ENCODE peak calls at places on chromosomes 4 and X, in seven cellular contexts. W is RWPE2, I is AG09319, X is D721Med, H is fibroblast of mammary gland, A is fibroblast of lung, N is H1. S is an unnamed sample.
A peak's percentile ranks its signal among the peaks of the same experiment; 100 is the strongest.

GRCh38 chr4:151034829-151035228 is 19.7 kb upstream of the LRBA start:
- DNase-seq in W (no peak), I (no peak), X (no peak), H (no peak), A (no peak), N (no peak), S (no peak)

GRCh38 chr4:87003266-87003665 is 68.5 kb downstream of the AFF1 start:
- DNase-seq in W (no peak), I (no peak), X (no peak), H (no peak), A (no peak), N (no peak), S (no peak)

GRCh38 chr4:139245590-139245989 is 34.4 kb downstream of the MGARP start:
- DNase-seq in W (no peak), I (no peak), X (no peak), H (no peak), A (no peak), N (no peak), S (no peak)

GRCh38 chr4:57154926-57155325 is 44.7 kb upstream of the IGFBP7 start:
- DNase-seq in W (no peak), I (no peak), X (no peak), H (no peak), A (no peak), N (no peak), S (no peak)

GRCh38 chr4:48116582-48116981 is 17.5 kb downstream of the TXK start:
- DNase-seq in W (no peak), I (no peak), X (no peak), H (no peak), A (no peak), N (no peak), S (no peak)

GRCh38 chr4:2799444-2799911 is 6.6 kb downstream of the SH3BP2 start:
- DNase-seq in W (peak; percentile 37), I (no peak), X (no peak), H (no peak), A (no peak), N (no peak), S (no peak)

GRCh38 chr4:177596035-177596434 is 153.8 kb upstream of the AGA start:
- DNase-seq in W (peak; percentile 76), I (peak; percentile 8), X (no peak), H (peak; percentile 83), A (peak; percentile 74), N (peak; percentile 25), S (no peak)

GRCh38 chr4:44629280-44629866 is 22.1 kb downstream of the YIPF7 start:
- DNase-seq in W (no peak), I (peak; percentile 8), X (no peak), H (peak; percentile 57), A (peak; percentile 45), N (peak; percentile 9), S (no peak)

GRCh38 chr4:31807036-31807435 is 1086.9 kb downstream of the PCDH7 start:
- DNase-seq in W (no peak), I (no peak), X (no peak), H (peak; percentile 2), A (peak; percentile 70), N (no peak), S (no peak)

GRCh38 chr4:1982124-1983052 is 26.4 kb downstream of the NELFA start:
- DNase-seq in W (no peak), I (no peak), X (no peak), H (no peak), A (no peak), N (no peak), S (no peak)

GRCh38 chrX:129696463-129697155 is 41.9 kb upstream of the APLN start:
- DNase-seq in W (no peak), I (no peak), X (no peak), H (no peak), A (no peak), N (no peak), S (no peak)

GRCh38 chr4:113358784-113359183 is 309.3 kb downstream of the ANK2 start:
- DNase-seq in W (no peak), I (no peak), X (no peak), H (no peak), A (no peak), N (no peak), S (no peak)

GRCh38 chr4:113356452-113356851 is 307.0 kb downstream of the ANK2 start:
- DNase-seq in W (no peak), I (no peak), X (no peak), H (no peak), A (no peak), N (no peak), S (no peak)

GRCh38 chr4:113350576-113350975 is 301.1 kb downstream of the ANK2 start:
- DNase-seq in W (no peak), I (no peak), X (no peak), H (peak; percentile 16), A (peak; percentile 8), N (no peak), S (no peak)

DNA sequence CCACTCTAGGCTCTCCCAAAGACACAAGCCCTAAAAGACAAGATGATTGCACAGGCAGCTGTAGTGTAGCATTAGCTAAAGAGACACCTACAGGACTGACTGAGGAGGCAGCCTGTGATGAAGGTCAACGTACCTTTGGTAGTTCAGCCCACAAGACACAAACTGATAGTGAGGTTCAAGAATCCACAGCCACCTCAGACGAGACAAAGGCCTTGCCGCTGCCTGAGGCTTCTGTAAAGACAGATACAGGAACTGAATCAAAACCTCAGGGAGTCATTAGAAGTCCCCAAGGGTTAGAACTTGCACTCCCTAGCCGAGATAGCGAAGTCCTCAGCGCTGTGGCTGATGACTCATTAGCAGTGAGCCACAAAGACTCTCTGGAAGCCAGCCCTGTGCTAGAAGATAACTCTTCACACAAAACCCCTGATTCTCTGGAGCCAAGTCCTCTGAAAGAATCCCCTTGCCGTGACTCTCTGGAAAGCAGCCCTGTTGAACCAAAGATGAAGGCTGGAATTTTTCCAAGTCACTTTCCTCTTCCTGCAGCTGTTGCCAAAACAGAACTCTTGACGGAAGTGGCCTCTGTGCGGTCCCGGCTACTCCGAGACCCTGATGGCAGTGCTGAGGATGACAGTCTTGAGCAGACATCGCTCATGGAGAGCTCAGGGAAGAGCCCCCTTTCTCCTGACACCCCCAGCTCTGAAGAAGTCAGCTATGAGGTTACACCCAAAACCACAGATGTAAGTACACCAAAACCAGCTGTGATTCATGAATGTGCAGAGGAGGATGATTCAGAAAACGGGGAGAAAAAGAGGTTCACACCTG is 306.3 kb downstream of the ANK2 start:
- DNase-seq in W (no peak), I (peak; percentile 49), X (no peak), H (peak; percentile 96), A (peak; percentile 86), N (no peak), S (no peak)
- TF ChIP-seq CTCF in W (no peak), I (no peak), X (no peak), H (peak; percentile 26), A (no peak), N (no peak), S (no peak)

GRCh38 chrX:140507982-140508305 is 3.1 kb upstream of the SOX3 start:
- DNase-seq in W (no peak), I (no peak), X (no peak), H (no peak), A (no peak), N (no peak), S (no peak)
- TF ChIP-seq CTCF in W (no peak), I (no peak), X (no peak), H (no peak), A (peak; percentile 23), N (peak; percentile 75), S (peak; percentile 77)

GRCh38 chr4:169630069-169630468 is 9.7 kb downstream of the CLCN3 start:
- DNase-seq in W (no peak), I (no peak), X (no peak), H (no peak), A (no peak), N (no peak), S (no peak)

GRCh38 chr4:169627307-169627706 is 6.9 kb downstream of the CLCN3 start:
- DNase-seq in W (no peak), I (no peak), X (no peak), H (no peak), A (no peak), N (no peak), S (no peak)

GRCh38 chr4:169625886-169626285 is 5.5 kb downstream of the CLCN3 start:
- DNase-seq in W (no peak), I (no peak), X (no peak), H (no peak), A (no peak), N (no peak), S (no peak)

GRCh38 chr4:169626328-169627282 is 6.2 kb downstream of the CLCN3 start:
- DNase-seq in W (no peak), I (no peak), X (no peak), H (no peak), A (no peak), N (no peak), S (no peak)

DNA sequence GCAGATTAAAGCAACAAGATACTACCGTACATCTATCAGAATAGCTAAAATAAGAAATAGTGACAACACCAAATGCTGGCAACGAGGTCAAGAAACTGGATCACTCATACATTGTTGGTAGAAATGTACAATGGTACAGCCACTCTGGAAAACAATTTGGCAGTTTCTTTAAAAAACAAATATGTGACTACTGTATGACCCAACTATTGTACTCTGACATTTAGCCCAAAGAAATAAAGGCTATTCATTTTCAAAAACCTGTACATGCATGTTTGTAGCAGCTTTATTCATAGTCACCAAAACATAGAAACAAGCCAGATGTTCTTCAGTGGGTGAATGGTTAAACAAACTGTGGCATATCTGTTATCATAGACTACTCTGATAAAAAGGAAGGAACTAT is 8.2 kb downstream of the CLCN3 start:
- DNase-seq in W (no peak), I (no peak), X (no peak), H (no peak), A (no peak), N (no peak), S (no peak)
- TF ChIP-seq CTCF in W (no peak), I (no peak), X (no peak), H (no peak), A (no peak), N (no peak), S (no peak)

GRCh38 chr4:174826660-174827059 is 2.4 kb downstream of the GLRA3 start:
- DNase-seq in W (no peak), I (no peak), X (no peak), H (no peak), A (no peak), N (no peak), S (no peak)

GRCh38 chr4:174834477-174834876 is 5.4 kb upstream of the GLRA3 start:
- DNase-seq in W (no peak), I (no peak), X (no peak), H (no peak), A (no peak), N (no peak), S (no peak)

DNA sequence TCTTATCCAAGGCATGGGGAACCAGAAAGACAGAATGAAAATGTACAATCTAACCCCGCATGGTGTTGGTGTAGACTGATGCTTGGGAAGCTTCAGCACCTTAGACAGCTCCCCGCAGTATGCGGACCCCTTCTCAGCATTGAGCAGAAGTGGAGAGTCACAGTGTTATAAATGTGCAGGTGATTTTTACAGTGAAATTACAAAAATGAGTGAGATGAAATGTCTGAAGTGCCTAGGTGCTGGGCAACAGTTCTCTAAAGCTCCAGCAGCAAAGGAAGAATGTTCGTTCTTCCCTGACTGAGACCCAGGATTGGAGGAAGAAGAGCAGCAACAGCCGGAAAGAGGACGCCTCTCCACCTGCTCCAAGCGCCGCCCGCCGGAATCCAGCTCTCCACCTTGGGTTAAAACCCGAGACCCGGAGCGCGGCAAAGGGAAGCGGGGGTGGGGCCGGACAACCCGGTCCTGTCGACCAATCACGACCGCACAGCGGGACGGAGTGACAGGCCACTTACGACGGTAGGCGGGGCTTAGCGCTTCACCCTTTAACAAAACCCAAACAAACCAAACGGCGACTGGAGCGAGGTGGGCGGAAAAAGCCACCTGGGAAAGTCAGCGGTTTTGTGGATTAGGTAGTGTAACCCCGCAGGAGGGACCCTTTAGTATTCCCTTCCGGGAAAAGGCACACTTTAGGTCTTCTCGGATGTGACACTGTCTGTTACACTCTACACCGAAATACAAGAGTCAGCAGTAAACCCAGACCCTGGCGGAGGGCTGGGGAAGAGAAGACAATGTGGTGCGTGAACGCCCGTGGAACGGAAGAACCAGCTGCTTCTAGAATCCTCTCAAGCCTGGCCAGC is at the start of gene GLRA3:
- DNase-seq in W (peak; percentile 82), I (no peak), X (peak; percentile 39), H (peak; percentile 42), A (peak; percentile 25), N (peak; percentile 93), S (peak; percentile 78)
- TF ChIP-seq CTCF in W (no peak), I (no peak), X (no peak), H (no peak), A (no peak), N (no peak), S (peak; percentile 52)

S was measured in type B pancreatic cell.